ENCODE peak calls at places on chromosomes 7 and 10, in nine cellular contexts. L, S, A, Y, P, V, M, N and G are unnamed samples.

GRCh38 chr7:42227523-42227922 is 9.5 kb downstream of the GLI3 start:
- DNase-seq in L (no peak), S (peak), A (no peak), Y (no peak), P (peak), V (no peak), M (no peak), N (no peak), G (peak)

GRCh38 chr10:26213157-26213780 is 3.3 kb upstream of the GAD2 start:
- DNase-seq in L (no peak), S (peak), A (no peak), Y (no peak), P (no peak), V (no peak), M (no peak), N (no peak), G (peak)

GRCh38 chr7:79293655-79294142 is 159.8 kb downstream of the MAGI2 start:
- DNase-seq in L (no peak), S (no peak), A (no peak), Y (no peak), P (no peak), V (no peak), M (no peak), N (no peak), G (no peak)

GRCh38 chr7:151432658-151433521 is 7.1 kb downstream of the CRYGN start:
- DNase-seq in L (no peak), S (no peak), A (peak), Y (no peak), P (peak), V (no peak), M (no peak), N (no peak), G (no peak)

GRCh38 chr10:31669367-31669766 is 259.3 kb downstream of the ARHGAP12 start:
- DNase-seq in L (no peak), S (no peak), A (no peak), Y (no peak), P (no peak), V (no peak), M (peak), N (no peak), G (no peak)

GRCh38 chr7:2520131-2520807 is 695 bp downstream of the LFNG start:
- DNase-seq in L (no peak), S (no peak), A (no peak), Y (no peak), P (peak), V (peak), M (no peak), N (no peak), G (no peak)

GRCh38 chr7:50837965-50838364 is 55.3 kb upstream of the GRB10 start:
- DNase-seq in L (no peak), S (no peak), A (no peak), Y (no peak), P (no peak), V (no peak), M (no peak), N (no peak), G (no peak)

GRCh38 chr7:123433665-123434064 is 100.7 kb downstream of the IQUB start:
- DNase-seq in L (no peak), S (no peak), A (no peak), Y (no peak), P (no peak), V (no peak), M (no peak), N (no peak), G (no peak)

GRCh38 chr7:123198668-123199652 is 809 bp downstream of the SLC13A1 start:
- DNase-seq in L (no peak), S (no peak), A (no peak), Y (no peak), P (no peak), V (no peak), M (no peak), N (no peak), G (peak)

GRCh38 chr7:100509213-100509612 is 25.5 kb downstream of the NYAP1 start:
- DNase-seq in L (no peak), S (no peak), A (no peak), Y (no peak), P (no peak), V (no peak), M (no peak), N (no peak), G (peak)

GRCh38 chr7:45986355-45987298 is 65.6 kb upstream of the IGFBP3 start:
- DNase-seq in L (no peak), S (no peak), A (no peak), Y (no peak), P (no peak), V (no peak), M (no peak), N (no peak), G (no peak)

GRCh38 chr10:62069452-62070191 is 168.1 kb downstream of the ARID5B start:
- DNase-seq in L (no peak), S (no peak), A (no peak), Y (no peak), P (no peak), V (no peak), M (no peak), N (no peak), G (no peak)

GRCh38 chr10:22612316-22612715 is 102.1 kb downstream of the PIP4K2A start:
- DNase-seq in L (no peak), S (no peak), A (no peak), Y (no peak), P (peak), V (no peak), M (no peak), N (no peak), G (no peak)